ENCODE peak calls at places on chromosomes 5 and 9, in nine cellular contexts. One of them, this sample, is unnamed. For H3K9me3, the result is how much of the 10 kb centered on the place peaks cover.

GRCh38 chr9:35179347-35180271 is 17.8 kb downstream of the UNC13B start:
- DNase-seq in heart right ventricle: no peak
- DNase-seq in Panc1: no peak
- DNase-seq in colonic mucosa: no peak
- DNase-seq in adipocyte: no peak
- DNase-seq in vagina: no peak
- DNase-seq in CD4-positive, CD25-positive, alpha-beta regulatory T cell: no peak
- DNase-seq in small intestine: peak
- DNase-seq in A549: peak
- DNase-seq in this sample: no peak

GRCh38 chr5:66469684-66470083 is 126.5 kb upstream of the MAST4 start:
- DNase-seq in heart right ventricle: no peak
- DNase-seq in Panc1: no peak
- DNase-seq in colonic mucosa: no peak
- DNase-seq in adipocyte: no peak
- DNase-seq in vagina: no peak
- DNase-seq in CD4-positive, CD25-positive, alpha-beta regulatory T cell: no peak
- DNase-seq in small intestine: no peak
- DNase-seq in A549: no peak
- DNase-seq in this sample: no peak

GRCh38 chr5:19928556-19929421 is 59.2 kb downstream of the CDH18 start:
- DNase-seq in heart right ventricle: no peak
- DNase-seq in Panc1: peak
- DNase-seq in colonic mucosa: no peak
- DNase-seq in adipocyte: peak
- DNase-seq in vagina: no peak
- DNase-seq in CD4-positive, CD25-positive, alpha-beta regulatory T cell: no peak
- DNase-seq in small intestine: no peak
- DNase-seq in A549: peak
- DNase-seq in this sample: no peak

GRCh38 chr5:68455216-68455615 is 239.7 kb downstream of the PIK3R1 start:
- DNase-seq in heart right ventricle: no peak
- DNase-seq in Panc1: no peak
- DNase-seq in colonic mucosa: no peak
- DNase-seq in adipocyte: no peak
- DNase-seq in vagina: no peak
- DNase-seq in CD4-positive, CD25-positive, alpha-beta regulatory T cell: no peak
- DNase-seq in small intestine: no peak
- DNase-seq in A549: no peak
- DNase-seq in this sample: no peak

GRCh38 chr9:121071356-121071755 is 3.4 kb upstream of the CNTRL start:
- DNase-seq in heart right ventricle: no peak
- DNase-seq in Panc1: no peak
- DNase-seq in colonic mucosa: no peak
- DNase-seq in adipocyte: no peak
- DNase-seq in vagina: no peak
- DNase-seq in CD4-positive, CD25-positive, alpha-beta regulatory T cell: no peak
- DNase-seq in small intestine: no peak
- DNase-seq in A549: no peak
- DNase-seq in this sample: no peak

GRCh38 chr9:17005085-17005484 is 129.8 kb upstream of the CNTLN start:
- DNase-seq in heart right ventricle: peak
- DNase-seq in Panc1: no peak
- DNase-seq in colonic mucosa: peak
- DNase-seq in adipocyte: peak
- DNase-seq in vagina: no peak
- DNase-seq in CD4-positive, CD25-positive, alpha-beta regulatory T cell: no peak
- DNase-seq in small intestine: peak
- DNase-seq in A549: peak
- DNase-seq in this sample: no peak

GRCh38 chr5:38527475-38527874 is 29.0 kb downstream of the LIFR start:
- DNase-seq in heart right ventricle: no peak
- DNase-seq in Panc1: no peak
- DNase-seq in colonic mucosa: no peak
- DNase-seq in adipocyte: no peak
- DNase-seq in vagina: no peak
- DNase-seq in CD4-positive, CD25-positive, alpha-beta regulatory T cell: no peak
- DNase-seq in small intestine: no peak
- DNase-seq in A549: no peak
- DNase-seq in this sample: no peak

GRCh38 chr9:89426389-89426961 is 71.4 kb downstream of the SEMA4D start:
- DNase-seq in heart right ventricle: no peak
- DNase-seq in Panc1: no peak
- DNase-seq in colonic mucosa: no peak
- DNase-seq in adipocyte: no peak
- DNase-seq in vagina: no peak
- DNase-seq in CD4-positive, CD25-positive, alpha-beta regulatory T cell: no peak
- DNase-seq in small intestine: peak
- DNase-seq in A549: no peak
- DNase-seq in this sample: no peak

GRCh38 chr5:151822141-151822540 is 50.4 kb downstream of the G3BP1 start:
- DNase-seq in heart right ventricle: no peak
- DNase-seq in Panc1: no peak
- DNase-seq in colonic mucosa: no peak
- DNase-seq in adipocyte: peak
- DNase-seq in vagina: no peak
- DNase-seq in CD4-positive, CD25-positive, alpha-beta regulatory T cell: no peak
- DNase-seq in small intestine: no peak
- DNase-seq in A549: no peak
- DNase-seq in this sample: no peak

GRCh38 chr5:151825445-151825844 is 53.7 kb downstream of the G3BP1 start:
- DNase-seq in heart right ventricle: no peak
- DNase-seq in Panc1: peak
- DNase-seq in colonic mucosa: peak
- DNase-seq in adipocyte: peak
- DNase-seq in vagina: no peak
- DNase-seq in CD4-positive, CD25-positive, alpha-beta regulatory T cell: peak
- DNase-seq in small intestine: peak
- DNase-seq in A549: peak
- DNase-seq in this sample: peak

GRCh38 chr5:151819830-151820229 is 48.1 kb downstream of the G3BP1 start:
- DNase-seq in heart right ventricle: no peak
- DNase-seq in Panc1: no peak
- DNase-seq in colonic mucosa: no peak
- DNase-seq in adipocyte: no peak
- DNase-seq in vagina: no peak
- DNase-seq in CD4-positive, CD25-positive, alpha-beta regulatory T cell: no peak
- DNase-seq in small intestine: no peak
- DNase-seq in A549: no peak
- DNase-seq in this sample: no peak

GRCh38 chr5:151815051-151815450 is 43.3 kb downstream of the G3BP1 start:
- DNase-seq in heart right ventricle: no peak
- DNase-seq in Panc1: no peak
- DNase-seq in colonic mucosa: no peak
- DNase-seq in adipocyte: no peak
- DNase-seq in vagina: no peak
- DNase-seq in CD4-positive, CD25-positive, alpha-beta regulatory T cell: no peak
- DNase-seq in small intestine: no peak
- DNase-seq in A549: no peak
- DNase-seq in this sample: no peak

GRCh38 chr5:151820903-151821302 is 49.1 kb downstream of the G3BP1 start:
- DNase-seq in heart right ventricle: no peak
- DNase-seq in Panc1: no peak
- DNase-seq in colonic mucosa: peak
- DNase-seq in adipocyte: no peak
- DNase-seq in vagina: no peak
- DNase-seq in CD4-positive, CD25-positive, alpha-beta regulatory T cell: no peak
- DNase-seq in small intestine: peak
- DNase-seq in A549: no peak
- DNase-seq in this sample: no peak
- H3K9me3 ChIP-seq in heart right ventricle: under half
- H3K9me3 ChIP-seq in Panc1: under half
- H3K9me3 ChIP-seq in colonic mucosa: under half
- H3K9me3 ChIP-seq in adipocyte: under half
- H3K9me3 ChIP-seq in vagina: under half
- H3K9me3 ChIP-seq in CD4-positive, CD25-positive, alpha-beta regulatory T cell: under half
- H3K9me3 ChIP-seq in small intestine: under half
- H3K9me3 ChIP-seq in A549: under half
- H3K9me3 ChIP-seq in this sample: under half

GRCh38 chr9:5639816-5640215 is 10.9 kb downstream of the RIC1 start:
- DNase-seq in heart right ventricle: no peak
- DNase-seq in Panc1: no peak
- DNase-seq in colonic mucosa: no peak
- DNase-seq in adipocyte: no peak
- DNase-seq in vagina: no peak
- DNase-seq in CD4-positive, CD25-positive, alpha-beta regulatory T cell: no peak
- DNase-seq in small intestine: no peak
- DNase-seq in A549: no peak
- DNase-seq in this sample: no peak
- H3K9me3 ChIP-seq in heart right ventricle: half or more
- H3K9me3 ChIP-seq in Panc1: under half
- H3K9me3 ChIP-seq in colonic mucosa: under half
- H3K9me3 ChIP-seq in adipocyte: under half
- H3K9me3 ChIP-seq in vagina: under half
- H3K9me3 ChIP-seq in CD4-positive, CD25-positive, alpha-beta regulatory T cell: under half
- H3K9me3 ChIP-seq in small intestine: under half
- H3K9me3 ChIP-seq in A549: under half
- H3K9me3 ChIP-seq in this sample: under half

DNA sequence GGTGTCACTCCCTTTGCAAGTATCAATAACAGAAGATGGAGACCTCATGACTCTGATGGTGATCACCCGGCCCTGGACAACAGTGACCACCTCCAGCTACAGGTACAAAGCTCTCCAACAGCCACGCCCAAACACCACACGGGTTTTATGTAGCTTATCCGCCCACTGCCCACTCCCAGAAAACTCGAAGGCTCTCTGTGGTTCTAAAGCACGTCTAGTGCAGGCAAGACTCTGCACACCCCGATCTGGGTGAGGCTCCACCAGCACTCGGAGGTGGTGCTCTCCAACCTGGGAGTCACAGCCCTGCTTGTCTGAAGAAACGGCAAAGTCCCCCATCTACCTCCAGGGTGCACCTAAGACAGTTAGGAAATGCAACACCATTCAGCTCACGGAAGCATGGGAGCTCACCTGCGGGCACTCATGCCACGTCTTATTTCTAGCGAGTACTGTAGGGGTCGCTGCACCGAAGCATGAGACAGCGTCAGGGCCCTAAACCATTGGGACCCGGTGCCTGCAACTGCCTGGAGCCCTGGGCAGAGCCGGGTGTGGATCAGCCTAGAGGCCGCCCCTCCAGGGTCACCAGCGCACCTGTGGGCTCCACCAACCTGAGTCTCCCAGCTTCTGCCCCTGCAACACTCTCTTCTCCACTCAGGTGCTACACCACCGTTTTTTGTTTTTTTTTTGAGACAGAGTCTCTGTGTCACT is 58.1 kb upstream of the ZNF354A start:
- DNase-seq in heart right ventricle: no peak
- DNase-seq in Panc1: no peak
- DNase-seq in colonic mucosa: no peak
- DNase-seq in adipocyte: no peak
- DNase-seq in vagina: no peak
- DNase-seq in CD4-positive, CD25-positive, alpha-beta regulatory T cell: no peak
- DNase-seq in small intestine: no peak
- DNase-seq in A549: no peak
- DNase-seq in this sample: no peak
- H3K9me3 ChIP-seq in heart right ventricle: under half
- H3K9me3 ChIP-seq in Panc1: under half
- H3K9me3 ChIP-seq in colonic mucosa: under half
- H3K9me3 ChIP-seq in adipocyte: under half
- H3K9me3 ChIP-seq in vagina: under half
- H3K9me3 ChIP-seq in CD4-positive, CD25-positive, alpha-beta regulatory T cell: under half
- H3K9me3 ChIP-seq in small intestine: under half
- H3K9me3 ChIP-seq in A549: under half
- H3K9me3 ChIP-seq in this sample: under half

GRCh38 chr9:12069366-12069765 is 623.8 kb upstream of the TYRP1 start:
- DNase-seq in heart right ventricle: no peak
- DNase-seq in Panc1: no peak
- DNase-seq in colonic mucosa: no peak
- DNase-seq in adipocyte: no peak
- DNase-seq in vagina: no peak
- DNase-seq in CD4-positive, CD25-positive, alpha-beta regulatory T cell: no peak
- DNase-seq in small intestine: no peak
- DNase-seq in A549: no peak
- DNase-seq in this sample: no peak

GRCh38 chr9:12060811-12061210 is 632.4 kb upstream of the TYRP1 start:
- DNase-seq in heart right ventricle: no peak
- DNase-seq in Panc1: no peak
- DNase-seq in colonic mucosa: no peak
- DNase-seq in adipocyte: no peak
- DNase-seq in vagina: no peak
- DNase-seq in CD4-positive, CD25-positive, alpha-beta regulatory T cell: no peak
- DNase-seq in small intestine: no peak
- DNase-seq in A549: no peak
- DNase-seq in this sample: no peak

GRCh38 chr9:12065050-12065449 is 628.1 kb upstream of the TYRP1 start:
- DNase-seq in heart right ventricle: no peak
- DNase-seq in Panc1: no peak
- DNase-seq in colonic mucosa: no peak
- DNase-seq in adipocyte: no peak
- DNase-seq in vagina: no peak
- DNase-seq in CD4-positive, CD25-positive, alpha-beta regulatory T cell: no peak
- DNase-seq in small intestine: no peak
- DNase-seq in A549: no peak
- DNase-seq in this sample: no peak
- H3K9me3 ChIP-seq in heart right ventricle: under half
- H3K9me3 ChIP-seq in Panc1: under half
- H3K9me3 ChIP-seq in colonic mucosa: under half
- H3K9me3 ChIP-seq in adipocyte: under half
- H3K9me3 ChIP-seq in vagina: under half
- H3K9me3 ChIP-seq in CD4-positive, CD25-positive, alpha-beta regulatory T cell: under half
- H3K9me3 ChIP-seq in small intestine: under half
- H3K9me3 ChIP-seq in A549: under half
- H3K9me3 ChIP-seq in this sample: under half

DNA sequence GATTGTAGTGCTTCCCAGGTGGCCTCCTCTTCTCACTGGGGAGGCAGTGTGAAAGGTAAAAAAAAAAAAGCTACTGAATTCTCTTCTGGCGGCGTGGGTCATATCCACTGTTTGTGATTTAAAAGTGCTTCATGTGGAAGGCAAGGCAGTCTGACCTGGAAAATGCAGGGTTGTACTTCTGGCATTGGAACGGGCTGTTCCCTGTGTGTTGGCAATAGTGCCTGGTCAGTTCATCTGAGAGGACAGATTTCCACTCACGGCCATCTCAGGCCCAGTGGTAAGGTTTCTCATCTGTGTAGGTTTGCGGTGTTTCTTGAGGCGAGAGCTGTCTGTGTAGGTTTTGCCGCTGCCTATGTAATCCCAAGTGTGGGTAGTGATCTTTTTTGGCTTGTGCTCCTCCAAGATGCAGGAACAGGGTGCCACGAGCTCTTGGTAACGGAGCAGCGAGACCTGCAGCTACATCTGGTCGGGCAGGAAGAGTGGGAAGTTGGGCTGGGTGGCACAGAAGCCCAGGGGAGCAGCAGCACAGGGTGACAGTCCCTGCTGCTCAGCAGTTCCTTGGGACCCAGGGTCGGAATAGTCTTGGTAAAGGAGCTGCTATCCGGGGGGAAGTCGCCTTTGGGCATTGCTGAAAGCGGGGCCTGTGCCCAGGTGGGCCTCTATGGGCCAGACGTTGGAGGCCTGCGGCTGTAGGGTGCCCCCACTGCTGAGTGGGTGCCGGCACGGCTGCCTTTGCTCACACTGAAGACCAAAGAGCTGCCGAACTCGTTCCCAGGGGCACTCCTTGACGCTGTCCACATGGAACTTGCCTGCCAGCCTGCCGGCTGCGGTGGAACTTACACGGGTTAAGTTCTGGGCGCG is 11.2 kb downstream of the RCL1 start:
- DNase-seq in heart right ventricle: no peak
- DNase-seq in Panc1: no peak
- DNase-seq in colonic mucosa: no peak
- DNase-seq in adipocyte: no peak
- DNase-seq in vagina: no peak
- DNase-seq in CD4-positive, CD25-positive, alpha-beta regulatory T cell: no peak
- DNase-seq in small intestine: no peak
- DNase-seq in A549: no peak
- DNase-seq in this sample: no peak
- H3K9me3 ChIP-seq in heart right ventricle: under half
- H3K9me3 ChIP-seq in Panc1: under half
- H3K9me3 ChIP-seq in colonic mucosa: under half
- H3K9me3 ChIP-seq in adipocyte: under half
- H3K9me3 ChIP-seq in vagina: under half
- H3K9me3 ChIP-seq in CD4-positive, CD25-positive, alpha-beta regulatory T cell: under half
- H3K9me3 ChIP-seq in small intestine: under half
- H3K9me3 ChIP-seq in A549: under half
- H3K9me3 ChIP-seq in this sample: under half